ENCODE peak calls at places on chromosomes 13 and 19, in ten cellular contexts. X is H54, L is RCC 7860, D is GM04504, E is MV-4-11, Q is T-cell, S is T-helper 1 cell, B is KBM-7, Y is ovary, Z is caudate nucleus. T is an unnamed sample.

GRCh38 chr13:77980592-77980991 is 62.0 kb upstream of the EDNRB start:
- DNase-seq in Q (no peak), D (peak; percentile 33), S (no peak), E (no peak), B (no peak), Z (no peak), L (no peak), Y (no peak), X (no peak), T (no peak)

GRCh38 chr19:48325265-48325910 is at the start of gene EMP3:
- DNase-seq in Q (peak; percentile 86), X (peak; percentile 69), E (peak; percentile 94), B (peak; percentile 90), Z (no peak), Y (peak; percentile 90), D (peak; percentile 84), S (peak; percentile 84), L (peak; percentile 58), T (peak; percentile 82)

GRCh38 chr13:45101327-45102018 is 18.8 kb upstream of the GTF2F2 start:
- DNase-seq in Y (no peak), X (no peak), E (no peak), L (no peak), Q (no peak), S (no peak), B (no peak), D (no peak), Z (no peak), T (no peak)

GRCh38 chr19:48397636-48398328 is 4.3 kb downstream of the GRIN2D start:
- DNase-seq in Y (no peak), S (no peak), D (no peak), X (no peak), E (no peak), Z (no peak), B (peak; percentile 16), Q (no peak), L (no peak), T (no peak)

GRCh38 chr19:27654266-27654990 is 1558.5 kb downstream of the UQCRFS1 start:
- DNase-seq in X (no peak), Q (no peak), B (no peak), E (no peak), S (no peak), Z (no peak), Y (no peak), L (no peak), D (no peak), T (no peak)

GRCh38 chr19:56727731-56728130 is 56.2 kb upstream of the ZNF835 start:
- DNase-seq in X (no peak), B (no peak), Z (peak; percentile 23), D (no peak), Y (no peak), S (no peak), E (no peak), L (no peak), Q (no peak), T (no peak)

GRCh38 chr13:38395505-38395803 is 45.8 kb downstream of the UFM1 start:
- DNase-seq in S (no peak), Q (no peak), Z (no peak), L (peak; percentile 13), X (no peak), Y (no peak), D (no peak), B (no peak), E (no peak), T (no peak)

GRCh38 chr13:42808572-42808971 is 27.2 kb downstream of the FAM216B start:
- DNase-seq in X (no peak), S (no peak), Z (no peak), B (no peak), Y (no peak), E (peak; percentile 25), L (no peak), Q (no peak), D (no peak), T (no peak)

GRCh38 chr19:51727349-51727880 is 3.6 kb upstream of the HAS1 start:
- DNase-seq in Q (no peak), L (no peak), Z (no peak), D (no peak), Y (no peak), S (no peak), X (no peak), E (no peak), B (no peak), T (no peak)

GRCh38 chr13:20197361-20197834 is 4.7 kb upstream of the GJB2 start:
- DNase-seq in Q (no peak), X (peak; percentile 33), L (peak; percentile 16), E (peak; percentile 21), S (no peak), Z (no peak), B (peak; percentile 87), D (peak; percentile 10), Y (no peak), T (peak; percentile 86)

GRCh38 chr19:37980419-37980975 is 73.5 kb downstream of the SIPA1L3 start:
- DNase-seq in L (peak; percentile 70), X (no peak), D (no peak), E (no peak), Z (no peak), S (no peak), Q (no peak), B (no peak), Y (no peak), T (no peak)

GRCh38 chr19:4636151-4636717 is 3.1 kb upstream of the TNFAIP8L1 start:
- DNase-seq in Y (peak; percentile 82), L (peak; percentile 36), X (peak; percentile 80), D (no peak), E (peak; percentile 23), S (peak; percentile 65), B (peak; percentile 73), Z (no peak), Q (peak; percentile 62), T (peak; percentile 40)

GRCh38 chr13:102877285-102877684 is 31.5 kb downstream of the ERCC5 start:
- DNase-seq in E (peak; percentile 50), L (peak; percentile 20), Q (no peak), D (no peak), B (no peak), S (no peak), X (no peak), Y (no peak), Z (no peak), T (no peak)

GRCh38 chr19:46624958-46625661 is at the start of gene PTGIR:
- DNase-seq in Q (no peak), E (peak; percentile 80), B (peak; percentile 47), Y (no peak), L (no peak), S (no peak), Z (no peak), D (peak; percentile 81), X (no peak), T (no peak)

GRCh38 chr13:111177081-111177711 is 62.1 kb downstream of the ARHGEF7 start:
- DNase-seq in Y (no peak), X (no peak), E (peak; percentile 68), L (no peak), Q (peak; percentile 79), Z (peak; percentile 43), D (no peak), S (peak; percentile 45), B (peak; percentile 67), T (no peak)

GRCh38 chr19:5150331-5150901 is 181.5 kb downstream of the KDM4B start:
- DNase-seq in L (no peak), Q (no peak), S (no peak), X (no peak), D (no peak), Y (peak; percentile 32), B (no peak), Z (no peak), E (no peak), T (no peak)

GRCh38 chr13:97221491-97221890 is 642 bp upstream of the MBNL2 start:
- DNase-seq in B (no peak), Y (no peak), Z (no peak), S (no peak), E (no peak), Q (no peak), L (no peak), D (no peak), X (no peak), T (no peak)

GRCh38 chr19:40740747-40741146 is 9.5 kb downstream of the ACTMAP start:
- DNase-seq in Q (no peak), Y (no peak), L (no peak), D (peak; percentile 82), X (no peak), Z (no peak), S (no peak), E (no peak), B (no peak), T (no peak)

GRCh38 chr19:51676566-51677083 is 16.5 kb upstream of the SPACA6 start:
- DNase-seq in Y (no peak), E (peak; percentile 27), S (no peak), L (no peak), B (peak; percentile 74), Z (no peak), X (no peak), Q (peak; percentile 44), D (no peak), T (no peak)

GRCh38 chr13:27309401-27309958 is 38.9 kb downstream of the RASL11A start:
- DNase-seq in B (no peak), D (no peak), E (no peak), Y (no peak), S (no peak), L (no peak), X (no peak), Z (no peak), Q (no peak), T (no peak)

GRCh38 chr13:23391752-23392151 is 41.8 kb downstream of the SACS start:
- DNase-seq in X (no peak), Q (no peak), Z (no peak), Y (no peak), E (no peak), D (no peak), L (no peak), S (no peak), B (no peak), T (no peak)

GRCh38 chr19:10952809-10953208 is 8.0 kb upstream of the SMARCA4 start:
- DNase-seq in D (no peak), Z (no peak), X (no peak), Y (no peak), L (no peak), B (no peak), Q (no peak), S (no peak), E (no peak), T (no peak)